ENCODE peak calls at places on chromosomes 1 and 21, in ten cellular contexts. R is CD4-positive, CD25-positive, alpha-beta regulatory T cell; I is ureter; F is T follicular helper cell; S is stimulated activated CD4-positive, alpha-beta T cell treated with anti-CD3 and anti-CD28 coated beads, Interleukin-4, amount 100 ng/mL, for 48 hours; L is fibroblast of lung; H is astrocyte of the cerebellum; U is NCI-H1105; C is non-pigmented ciliary epithelial cell; A is Ammon's horn. E is an unnamed sample.

GRCh38 chr1:221440658-221441057 is 301.2 kb downstream of the DUSP10 start:
- DNase-seq in R (no peak), I (no peak), F (no peak), S (no peak), L (peak; percentile 62), H (no peak), U (peak; percentile 17), C (no peak), A (peak; percentile 42), E (no peak)

GRCh38 chr21:43827015-43827611 is 37.7 kb downstream of the RRP1 start:
- DNase-seq in R (no peak), I (no peak), F (no peak), S (no peak), L (peak; percentile 57), H (peak; percentile 11), U (no peak), C (peak; percentile 9), A (no peak), E (no peak)

GRCh38 chr1:186985889-186986491 is 157.2 kb downstream of the PLA2G4A start:
- DNase-seq in R (no peak), I (no peak), F (no peak), S (no peak), L (peak; percentile 78), H (peak; percentile 53), U (peak; percentile 68), C (no peak), A (peak; percentile 82), E (peak; percentile 10)

GRCh38 chr1:93958351-93959101 is 49.3 kb upstream of the GCLM start:
- DNase-seq in R (no peak), I (no peak), F (no peak), S (no peak), L (no peak), H (no peak), U (no peak), C (no peak), A (no peak), E (no peak)

GRCh38 chr21:31205412-31205811 is 138.6 kb downstream of the TIAM1 start:
- DNase-seq in R (no peak), I (no peak), F (no peak), S (no peak), L (no peak), H (no peak), U (no peak), C (no peak), A (no peak), E (no peak)

GRCh38 chr1:27832762-27833161 is 2.2 kb downstream of the PPP1R8 start:
- DNase-seq in R (no peak), I (no peak), F (no peak), S (no peak), L (no peak), H (peak; percentile 36), U (no peak), C (peak; percentile 35), A (no peak), E (no peak)

GRCh38 chr1:102732927-102733326 is 375.4 kb downstream of the COL11A1 start:
- DNase-seq in R (no peak), I (no peak), F (no peak), S (no peak), L (no peak), H (no peak), U (no peak), C (peak; percentile 36), A (no peak), E (no peak)

GRCh38 chr1:224212618-224213037 is 29.6 kb downstream of the DEGS1 start:
- DNase-seq in R (no peak), I (no peak), F (no peak), S (no peak), L (no peak), H (no peak), U (no peak), C (no peak), A (no peak), E (no peak)

GRCh38 chr1:87760100-87760499 is 431.4 kb downstream of the LMO4 start:
- DNase-seq in R (no peak), I (no peak), F (no peak), S (no peak), L (peak; percentile 49), H (no peak), U (no peak), C (no peak), A (no peak), E (no peak)

GRCh38 chr1:20174937-20175666 is 10.8 kb upstream of the UBXN10 start:
- DNase-seq in R (no peak), I (no peak), F (no peak), S (no peak), L (peak; percentile 20), H (no peak), U (no peak), C (no peak), A (peak; percentile 22), E (no peak)

GRCh38 chr1:85148524-85149250 is 52.1 kb downstream of the SYDE2 start:
- DNase-seq in R (no peak), I (no peak), F (no peak), S (no peak), L (peak; percentile 33), H (no peak), U (no peak), C (no peak), A (no peak), E (peak; percentile 7)